ENCODE peak calls at places on chromosomes 3 and 15, in six cellular contexts. I is tibial artery; O is CD4-positive, alpha-beta T cell; M is CD4-positive, CD25-positive, alpha-beta regulatory T cell; P is left ventricle myocardium inferior; V is WERI-Rb-1. T is an unnamed sample. For H3K9me3, the result is how much of the 10 kb centered on the place peaks cover.

GRCh38 chr15:36571301-36571700 is 8.1 kb upstream of the CDIN1 start:
- DNase-seq in O (no peak), I (no peak), V (no peak), P (no peak), M (no peak), T (no peak)

GRCh38 chr3:116034797-116035196 is 410.5 kb downstream of the LSAMP start:
- DNase-seq in V (no peak), I (no peak), O (no peak), M (no peak), P (no peak), T (no peak)

GRCh38 chr15:31364301-31365031 is 37.8 kb downstream of the KLF13 start:
- DNase-seq in I (no peak), O (no peak), M (no peak), P (peak), V (no peak), T (no peak)

GRCh38 chr3:159069076-159069475 is 267.2 kb downstream of the MFSD1 start:
- DNase-seq in I (no peak), V (no peak), P (no peak), O (no peak), M (no peak), T (no peak)

GRCh38 chr3:127299276-127299675 is 11.4 kb upstream of the PRR20G start:
- DNase-seq in M (no peak), P (no peak), I (peak), O (no peak), V (no peak), T (no peak)

GRCh38 chr3:141262306-141262705 is 30.7 kb downstream of the PXYLP1 start:
- DNase-seq in O (no peak), V (no peak), I (no peak), P (no peak), M (no peak), T (no peak)

GRCh38 chr3:146511402-146512134 is 32.8 kb downstream of the PLSCR1 start:
- DNase-seq in O (no peak), V (no peak), P (no peak), M (no peak), I (no peak), T (no peak)

GRCh38 chr15:44193651-44194396 is 1.2 kb downstream of the FRMD5 start:
- DNase-seq in V (no peak), M (no peak), I (no peak), P (no peak), O (no peak), T (no peak)

GRCh38 chr3:135992072-135992471 is 26.5 kb downstream of the PPP2R3A start:
- DNase-seq in P (no peak), I (no peak), V (no peak), O (no peak), M (no peak), T (no peak)

GRCh38 chr3:160458151-160458550 is 8.6 kb upstream of the TRIM59 start:
- DNase-seq in I (no peak), M (no peak), V (peak), O (no peak), P (no peak), T (no peak)

GRCh38 chr15:38263996-38264395 is 11.4 kb downstream of the SPRED1 start:
- DNase-seq in V (no peak), I (no peak), O (no peak), M (no peak), P (no peak), T (no peak)

GRCh38 chr3:56347219-56347871 is 120.9 kb downstream of the ERC2 start:
- DNase-seq in M (no peak), P (no peak), V (peak), O (no peak), I (no peak), T (no peak)

GRCh38 chr3:127289646-127290575 is 2.1 kb upstream of the PRR20G start:
- DNase-seq in P (no peak), M (no peak), O (no peak), I (no peak), V (no peak), T (no peak)

GRCh38 chr3:94110854-94111253 is 48.0 kb downstream of the NSUN3 start:
- DNase-seq in I (no peak), V (no peak), O (no peak), P (no peak), M (no peak), T (no peak)

GRCh38 chr15:70955151-70955550 is 62.5 kb downstream of the LRRC49 start:
- DNase-seq in V (no peak), O (no peak), M (no peak), P (no peak), I (no peak), T (no peak)

GRCh38 chr3:52313774-52314188 is 2.3 kb upstream of the DNAH1 start:
- DNase-seq in O (no peak), M (no peak), P (no peak), V (no peak), I (peak), T (no peak)

GRCh38 chr15:81529444-81529950 is 155.5 kb upstream of the TMC3 start:
- DNase-seq in P (no peak), V (no peak), M (no peak), O (no peak), I (no peak), T (no peak)

GRCh38 chr3:197068077-197068476 is 38.5 kb upstream of the MELTF start:
- DNase-seq in P (no peak), I (no peak), M (no peak), O (no peak), V (no peak), T (no peak)

GRCh38 chr3:184485906-184486305 is 75.7 kb upstream of the EPHB3 start:
- DNase-seq in I (no peak), V (no peak), P (no peak), O (no peak), M (no peak), T (no peak)

GRCh38 chr15:94266000-94266399 is 34.6 kb downstream of the MCTP2 start:
- DNase-seq in M (no peak), O (no peak), P (no peak), I (no peak), V (no peak), T (no peak)

GRCh38 chr3:115518100-115518852 is 105.0 kb upstream of the GAP43 start:
- DNase-seq in I (no peak), P (peak), O (no peak), V (peak), M (no peak), T (no peak)

GRCh38 chr3:38641461-38642110 is 7.9 kb downstream of the SCN5A start:
- DNase-seq in V (no peak), P (no peak), I (peak), O (peak), M (no peak), T (no peak)

GRCh38 chr15:90240856-90241255 is 6.8 kb downstream of the GDPGP1 start:
- DNase-seq in P (no peak), O (no peak), I (no peak), M (no peak), V (no peak), T (no peak)

GRCh38 chr3:48402281-48402732 is 27.6 kb downstream of the PLXNB1 start:
- DNase-seq in M (no peak), I (peak), V (peak), O (no peak), P (peak), T (no peak)

GRCh38 chr15:71114066-71114680 is 1.1 kb upstream of the THSD4 start:
- DNase-seq in P (no peak), I (no peak), M (no peak), V (no peak), O (no peak), T (no peak)

GRCh38 chr3:183116051-183116614 is 16.8 kb upstream of the MCCC1 start:
- DNase-seq in P (no peak), I (no peak), M (peak), V (peak), O (peak), T (peak)

GRCh38 chr15:52112203-52112750 is 298 bp downstream of the BCL2L10 start:
- DNase-seq in M (peak), V (no peak), O (peak), P (no peak), I (no peak), T (peak)

GRCh38 chr15:66291816-66292215 is 1.6 kb upstream of the DIS3L start:
- DNase-seq in I (no peak), P (no peak), O (no peak), V (no peak), M (no peak), T (no peak)

GRCh38 chr3:160720123-160720746 is 35.8 kb upstream of the PPM1L start:
- DNase-seq in V (no peak), I (no peak), O (no peak), P (no peak), M (no peak), T (no peak)

GRCh38 chr3:23052230-23053019 is 150.7 kb upstream of the UBE2E2 start:
- DNase-seq in I (no peak), O (no peak), V (no peak), P (no peak), M (no peak), T (no peak)
- H3K9me3 ChIP-seq in I (under half), O (under half), V (under half), P (under half), M (under half), T (under half)

DNA sequence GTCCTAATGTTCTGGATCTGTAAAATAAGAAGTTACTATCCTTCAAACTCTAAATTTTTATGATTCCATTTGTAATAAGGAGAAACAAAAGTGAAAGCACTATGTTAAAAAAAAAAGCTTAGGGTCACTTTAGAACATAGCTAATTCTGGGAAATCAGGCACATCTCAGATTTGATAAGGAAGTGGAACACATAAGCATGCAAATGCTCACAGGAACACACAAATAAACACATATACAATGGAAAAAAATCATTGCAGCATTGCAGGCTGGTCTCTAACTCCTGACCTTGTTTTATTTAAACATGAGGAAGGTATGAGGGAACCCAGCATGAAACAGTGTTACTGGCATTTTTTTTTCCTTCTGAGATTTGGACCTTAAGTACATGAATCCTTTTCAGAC is 63.2 kb upstream of the TNFSF10 start:
- DNase-seq in V (no peak), P (no peak), M (no peak), O (no peak), I (no peak), T (no peak)
- H3K27ac ChIP-seq in V (no peak), P (peak), M (no peak), O (no peak), I (no peak), T (no peak)

DNA sequence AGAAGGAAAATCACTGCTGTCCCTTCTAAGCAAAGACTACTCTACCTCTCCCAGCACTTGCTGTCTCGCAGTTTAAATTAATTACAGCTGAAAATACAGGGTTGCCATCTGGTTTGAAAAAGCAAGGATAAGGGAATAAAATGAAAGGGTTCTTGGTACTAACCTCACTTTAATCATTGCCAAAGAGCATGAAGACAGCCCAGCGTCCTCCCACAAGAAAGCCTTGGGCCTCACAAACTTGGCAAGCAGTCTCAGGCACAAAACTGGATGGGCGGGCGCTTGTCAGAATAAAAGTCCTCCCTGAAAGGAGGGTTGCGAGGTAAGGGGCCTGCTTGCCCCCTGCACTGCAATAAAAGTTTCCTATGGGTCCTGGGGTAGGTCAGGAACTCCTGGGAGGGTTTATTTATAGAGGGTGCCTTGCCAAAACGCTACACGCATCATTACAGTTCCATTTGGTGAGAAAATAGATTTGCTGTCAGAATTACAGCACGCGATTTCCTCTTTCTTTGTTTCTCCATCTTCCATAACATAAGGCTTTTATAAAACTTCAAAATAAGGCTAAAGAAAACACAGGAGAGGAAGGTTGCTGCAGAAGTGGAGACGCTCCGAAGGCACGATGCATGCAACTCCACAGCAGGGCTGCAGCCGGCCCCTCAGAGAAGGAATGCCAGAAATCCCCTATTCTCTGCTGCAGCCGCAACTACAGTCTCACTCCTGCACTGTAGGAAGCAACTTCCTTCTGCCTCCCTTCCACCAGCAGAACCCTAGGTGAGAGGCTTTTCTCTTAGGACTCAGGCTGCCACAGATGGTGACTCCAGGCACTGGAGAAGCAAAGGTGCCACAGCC is 61.4 kb downstream of the VGLL4 start:
- DNase-seq in I (peak), M (no peak), P (peak), V (no peak), O (no peak), T (no peak)
- H3K9me3 ChIP-seq in I (under half), M (under half), P (under half), V (under half), O (under half), T (under half)

GRCh38 chr3:31361391-31362273 is 171.1 kb upstream of the STT3B start:
- DNase-seq in O (no peak), V (no peak), P (no peak), M (no peak), I (no peak), T (no peak)
- H3K27ac ChIP-seq in O (no peak), V (no peak), P (no peak), M (no peak), I (no peak), T (no peak)

DNA sequence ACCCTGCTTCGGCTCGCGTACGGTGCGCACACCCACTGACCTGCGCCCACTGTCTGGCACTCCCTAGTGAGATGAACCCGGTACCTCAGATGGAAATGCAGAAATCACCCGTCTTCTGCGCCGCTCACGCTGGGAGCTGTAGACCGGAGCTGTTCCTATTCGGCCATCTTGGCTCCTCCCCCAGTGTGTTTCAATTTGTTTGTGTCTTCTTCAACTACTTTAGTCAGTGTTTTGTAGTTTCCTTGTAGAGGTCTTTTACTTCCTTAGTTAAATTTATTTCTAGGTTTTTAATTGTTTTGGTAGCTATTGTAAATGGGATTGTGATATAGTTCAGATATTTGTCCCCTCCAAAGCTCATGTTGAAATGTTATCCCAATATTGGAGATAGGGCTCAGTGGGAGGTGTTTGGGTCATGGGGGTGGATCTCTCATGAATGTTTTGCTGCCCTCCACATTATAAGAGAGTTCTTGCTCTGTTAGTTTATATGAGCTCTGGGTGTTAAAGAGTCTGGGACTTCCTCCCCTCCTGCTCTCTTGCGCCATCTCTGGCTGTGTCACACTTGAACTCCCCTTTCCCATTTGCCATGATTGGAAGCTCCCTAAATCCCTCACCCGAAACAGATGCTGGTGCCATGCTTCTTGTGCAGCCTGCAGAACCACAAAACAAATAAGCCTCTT is 304.4 kb downstream of the DOCK3 start:
- DNase-seq in P (no peak), M (no peak), O (no peak), I (no peak), V (no peak), T (no peak)
- H3K9me3 ChIP-seq in P (under half), M (under half), O (under half), I (under half), V (under half), T (under half)

GRCh38 chr3:15348246-15348645 is 15.9 kb upstream of the SH3BP5 start:
- DNase-seq in O (no peak), P (no peak), I (no peak), M (no peak), V (no peak), T (no peak)
- H3K27ac ChIP-seq in O (peak), P (no peak), I (no peak), M (no peak), V (no peak), T (peak)

GRCh38 chr15:25087137-25087536 is 132.3 kb downstream of the SNRPN start:
- DNase-seq in I (no peak), O (no peak), M (no peak), V (no peak), P (no peak), T (no peak)
- H3K9me3 ChIP-seq in I (half or more), O (half or more), M (half or more), V (under half), P (half or more), T (under half)

GRCh38 chr3:114157321-114157720 is 21.5 kb downstream of the DRD3 start:
- DNase-seq in P (no peak), V (no peak), M (no peak), I (no peak), O (no peak), T (no peak)
- H3K27ac ChIP-seq in P (no peak), V (no peak), M (no peak), I (no peak), O (no peak), T (no peak)